ENCODE peak calls at places on chromosome 2, in five cellular contexts. P is WERI-Rb-1, N is GM12865, W is astrocyte of the spinal cord, I is ovary. S is an unnamed sample.
A peak's percentile ranks its signal among the peaks of the same experiment; 100 is the strongest.

GRCh38 chr2:199463000-199463692 is 5.4 kb upstream of the SATB2 start:
- DNase-seq in P (peak; percentile 88), N (peak; percentile 16), W (peak; percentile 65), I (peak; percentile 54), S (peak; percentile 82)

GRCh38 chr2:115160523-115161521 is 718.4 kb downstream of the DPP10 start:
- DNase-seq in P (peak; percentile 92), N (no peak), W (no peak), I (no peak), S (peak; percentile 55)

GRCh38 chr2:226799976-226800940 is 638 bp upstream of the IRS1 start:
- DNase-seq in P (peak; percentile 38), N (no peak), W (peak; percentile 26), I (peak; percentile 86), S (no peak)

GRCh38 chr2:68251855-68252406 is 401 bp downstream of the PPP3R1 start:
- DNase-seq in P (no peak), N (peak; percentile 50), W (no peak), I (peak; percentile 72), S (peak; percentile 42)

GRCh38 chr2:216742411-216742810 is 47.1 kb upstream of the IGFBP5 start:
- DNase-seq in P (no peak), N (no peak), W (no peak), I (no peak), S (no peak)

GRCh38 chr2:101775636-101776035 is 78.1 kb downstream of the MAP4K4 start:
- DNase-seq in P (no peak), N (no peak), W (no peak), I (no peak), S (no peak)

GRCh38 chr2:112055833-112056625 is 960 bp downstream of the TMEM87B start:
- DNase-seq in P (peak; percentile 30), N (peak; percentile 60), W (peak; percentile 89), I (peak; percentile 67), S (peak; percentile 64)

GRCh38 chr2:75200140-75200985 is 1.0 kb upstream of the TACR1 start:
- DNase-seq in P (peak; percentile 14), N (peak; percentile 25), W (peak; percentile 41), I (peak; percentile 26), S (no peak)

GRCh38 chr2:85954918-85955420 is 66.2 kb upstream of the ST3GAL5 start:
- DNase-seq in P (no peak), N (no peak), W (no peak), I (no peak), S (no peak)

GRCh38 chr2:102826904-102827303 is 65.1 kb downstream of the TMEM182 start:
- DNase-seq in P (no peak), N (no peak), W (peak; percentile 41), I (no peak), S (no peak)

GRCh38 chr2:137435176-137435575 is 529.1 kb upstream of the HNMT start:
- DNase-seq in P (no peak), N (no peak), W (no peak), I (no peak), S (peak; percentile 54)

GRCh38 chr2:215764441-215765048 is 248.8 kb downstream of the MREG start:
- DNase-seq in P (no peak), N (no peak), W (peak; percentile 66), I (no peak), S (peak; percentile 19)

GRCh38 chr2:177429688-177430325 is 37.2 kb downstream of the AGPS start:
- DNase-seq in P (no peak), N (no peak), W (peak; percentile 97), I (no peak), S (no peak)

GRCh38 chr2:236743623-236744280 is 174.1 kb downstream of the ACKR3 start:
- DNase-seq in P (no peak), N (no peak), W (peak; percentile 97), I (no peak), S (no peak)

GRCh38 chr2:3127710-3128109 is 249.9 kb downstream of the EIPR1 start:
- DNase-seq in P (no peak), N (no peak), W (no peak), I (no peak), S (no peak)

GRCh38 chr2:58261215-58261614 is 20.1 kb upstream of the FANCL start:
- DNase-seq in P (no peak), N (no peak), W (no peak), I (no peak), S (no peak)

GRCh38 chr2:133561045-133561852 is 7.0 kb downstream of the NCKAP5 start:
- DNase-seq in P (peak; percentile 14), N (peak; percentile 46), W (peak; percentile 85), I (no peak), S (peak; percentile 48)

GRCh38 chr2:133530645-133531044 is 37.6 kb downstream of the NCKAP5 start:
- DNase-seq in P (no peak), N (no peak), W (no peak), I (no peak), S (no peak)

GRCh38 chr2:171523969-171524401 is 1.7 kb downstream of the CYBRD1 start:
- DNase-seq in P (no peak), N (no peak), W (no peak), I (no peak), S (peak; percentile 97)

GRCh38 chr2:218125626-218126080 is at the start of gene CXCR2:
- DNase-seq in P (no peak), N (peak; percentile 40), W (no peak), I (no peak), S (no peak)

GRCh38 chr2:207531024-207531411 is 1.3 kb downstream of the CREB1 start:
- DNase-seq in P (no peak), N (peak; percentile 57), W (no peak), I (no peak), S (no peak)

GRCh38 chr2:207532676-207533075 is 2.9 kb downstream of the CREB1 start:
- DNase-seq in P (no peak), N (no peak), W (no peak), I (no peak), S (no peak)

GRCh38 chr2:207530160-207531023 is 630 bp downstream of the CREB1 start:
- DNase-seq in P (peak; percentile 39), N (peak; percentile 66), W (peak; percentile 53), I (peak; percentile 63), S (peak; percentile 26)

GRCh38 chr2:207533609-207534008 is 3.8 kb downstream of the CREB1 start:
- DNase-seq in P (no peak), N (no peak), W (no peak), I (no peak), S (no peak)

DNA sequence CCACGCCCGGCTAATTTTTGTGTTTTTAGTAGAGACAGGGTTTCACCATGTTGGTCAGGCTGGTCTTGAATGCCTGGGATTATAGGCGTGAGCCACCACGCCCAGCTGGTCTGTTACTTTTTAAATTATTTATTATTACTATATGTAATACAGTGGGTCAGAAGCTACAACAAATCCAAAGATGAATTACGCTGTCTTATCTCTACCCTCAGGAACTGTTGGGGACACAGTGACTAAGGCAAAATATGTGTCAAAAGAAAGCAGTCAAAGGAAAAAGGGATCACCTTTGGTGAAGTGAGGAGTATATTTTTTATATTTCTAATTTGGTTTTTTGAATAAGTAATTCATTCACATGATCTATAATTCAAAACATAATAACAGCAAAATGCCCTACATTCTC is 4.6 kb downstream of the CREB1 start:
- DNase-seq in P (no peak), N (no peak), W (no peak), I (no peak), S (no peak)
- H3K4me3 ChIP-seq in P (no peak overlapping the region), N (no peak overlapping the region), W (no peak overlapping the region), I (no peak overlapping the region), S (no peak overlapping the region)

GRCh38 chr2:235263205-235264120 is 230.4 kb upstream of the AGAP1 start:
- DNase-seq in P (no peak), N (no peak), W (peak; percentile 92), I (peak; percentile 66), S (peak; percentile 59)
- H3K4me3 ChIP-seq in P (no peak overlapping the region), N (no peak overlapping the region), W (no peak overlapping the region), I (no peak overlapping the region), S (no peak overlapping the region)

GRCh38 chr2:46707909-46708308 is 207.7 kb downstream of the MCFD2 start:
- DNase-seq in P (no peak), N (no peak), W (no peak), I (no peak), S (no peak)
- H3K4me3 ChIP-seq in P (no peak overlapping the region), N (no peak overlapping the region), W (no peak overlapping the region), I (no peak overlapping the region), S (no peak overlapping the region)

GRCh38 chr2:233700028-233700635 is 7.4 kb downstream of the UGT1A6 start:
- DNase-seq in P (no peak), N (no peak), W (peak; percentile 57), I (no peak), S (peak; percentile 88)
- H3K4me3 ChIP-seq in P (no peak overlapping the region), N (no peak overlapping the region), W (no peak overlapping the region), I (no peak overlapping the region), S (no peak overlapping the region)

GRCh38 chr2:173991857-173992588 is 26.9 kb upstream of the SP3 start:
- DNase-seq in P (no peak), N (peak; percentile 54), W (peak; percentile 33), I (no peak), S (peak; percentile 49)
- H3K4me3 ChIP-seq in P (no peak overlapping the region), N (no peak overlapping the region), W (no peak overlapping the region), I (no peak overlapping the region), S (no peak overlapping the region)

GRCh38 chr2:65031341-65032015 is 24.7 kb upstream of the CEP68 start:
- DNase-seq in P (no peak), N (peak; percentile 65), W (no peak), I (no peak), S (no peak)

GRCh38 chr2:65030933-65031332 is 25.3 kb upstream of the CEP68 start:
- DNase-seq in P (no peak), N (no peak), W (no peak), I (no peak), S (no peak)

GRCh38 chr2:65030481-65030880 is 25.7 kb upstream of the CEP68 start:
- DNase-seq in P (no peak), N (peak; percentile 48), W (no peak), I (no peak), S (no peak)

GRCh38 chr2:65033178-65033577 is 23.0 kb upstream of the CEP68 start:
- DNase-seq in P (no peak), N (peak; percentile 56), W (no peak), I (no peak), S (no peak)

GRCh38 chr2:65032016-65032975 is 23.9 kb upstream of the CEP68 start:
- DNase-seq in P (no peak), N (peak; percentile 33), W (no peak), I (no peak), S (no peak)
- H3K4me3 ChIP-seq in P (no peak overlapping the region), N (peak overlapping the region; percentile 29), W (no peak overlapping the region), I (no peak overlapping the region), S (no peak overlapping the region)

S was measured in trophoblast cell.